ENCODE peak calls at places on chromosome 19, in ten cellular contexts. A, V, R, Y, S, T, N, U, E and B are unnamed samples.

GRCh38 chr19:10603873-10604459 is 16.9 kb upstream of the AP1M2 start:
- DNase-seq in A (no peak), V (no peak), R (no peak), Y (no peak), S (no peak), T (no peak), N (no peak), U (no peak), E (peak), B (peak)

GRCh38 chr19:14073232-14073924 is 792 bp downstream of the MISP3 start:
- DNase-seq in A (peak), V (peak), R (peak), Y (no peak), S (peak), T (peak), N (peak), U (peak), E (peak), B (peak)

GRCh38 chr19:38736413-38737280 is 7.6 kb downstream of the CAPN12 start:
- DNase-seq in A (no peak), V (no peak), R (peak), Y (no peak), S (no peak), T (peak), N (peak), U (no peak), E (peak), B (peak)

GRCh38 chr19:31969955-31970545 is 375.4 kb upstream of the ZNF507 start:
- DNase-seq in A (no peak), V (no peak), R (no peak), Y (no peak), S (no peak), T (no peak), N (no peak), U (no peak), E (no peak), B (no peak)

GRCh38 chr19:19115954-19116353 is 22.3 kb downstream of the TMEM161A start:
- DNase-seq in A (no peak), V (no peak), R (peak), Y (no peak), S (peak), T (no peak), N (peak), U (no peak), E (peak), B (peak)

GRCh38 chr19:35357867-35358573 is at the start of gene FFAR3:
- DNase-seq in A (no peak), V (peak), R (no peak), Y (no peak), S (peak), T (no peak), N (peak), U (peak), E (no peak), B (no peak)

GRCh38 chr19:37551123-37551993 is 43.2 kb downstream of the ZNF571 start:
- DNase-seq in A (no peak), V (peak), R (peak), Y (no peak), S (no peak), T (peak), N (peak), U (peak), E (peak), B (peak)

GRCh38 chr19:30227661-30228112 is 144.5 kb upstream of the ZNF536 start:
- DNase-seq in A (no peak), V (peak), R (peak), Y (no peak), S (no peak), T (peak), N (peak), U (peak), E (no peak), B (peak)

GRCh38 chr19:19460761-19461265 is 54.5 kb downstream of the TSSK6 start:
- DNase-seq in A (no peak), V (peak), R (peak), Y (peak), S (peak), T (peak), N (peak), U (peak), E (peak), B (peak)

GRCh38 chr19:17070421-17070820 is 4.8 kb downstream of the HAUS8 start:
- DNase-seq in A (no peak), V (no peak), R (no peak), Y (no peak), S (no peak), T (no peak), N (no peak), U (no peak), E (no peak), B (no peak)

GRCh38 chr19:4267101-4267900 is 11.8 kb upstream of the SHD start:
- DNase-seq in A (no peak), V (no peak), R (peak), Y (no peak), S (no peak), T (peak), N (peak), U (peak), E (peak), B (peak)

GRCh38 chr19:1470864-1471513 is 8.0 kb downstream of the C19orf25 start:
- DNase-seq in A (no peak), V (no peak), R (no peak), Y (no peak), S (no peak), T (no peak), N (peak), U (no peak), E (no peak), B (no peak)

GRCh38 chr19:19460258-19460731 is 54.8 kb downstream of the GATAD2A start:
- DNase-seq in A (no peak), V (no peak), R (no peak), Y (no peak), S (peak), T (no peak), N (peak), U (no peak), E (peak), B (no peak)